ENCODE peak calls at places on chromosome 15, in nine cellular contexts. N is ascending aorta, H is AG09309, O is A549, A is A673, S is GM13977, Q is HFFc6, L is sigmoid colon, M is brain microvascular endothelial cell. I is an unnamed sample.
A peak's percentile ranks its signal among the peaks of the same experiment; 100 is the strongest.

GRCh38 chr15:64681424-64682024 is 93.9 kb downstream of the RBPMS2 start:
- DNase-seq in A (peak; percentile 81), O (peak; percentile 98), L (no peak), S (peak; percentile 62), H (no peak), M (peak; percentile 57), Q (peak; percentile 75), N (no peak), I (peak; percentile 41)

GRCh38 chr15:70083946-70084345 is 13.8 kb downstream of the TLE3 start:
- DNase-seq in O (no peak), H (no peak), M (no peak), A (no peak), Q (no peak), N (no peak), L (no peak), S (peak; percentile 62), I (no peak)

GRCh38 chr15:60557157-60557556 is 78.2 kb upstream of the ICE2 start:
- DNase-seq in O (no peak), S (peak; percentile 38), A (no peak), Q (no peak), L (no peak), M (no peak), N (no peak), H (no peak), I (no peak)

GRCh38 chr15:55494927-55495326 is 13.1 kb downstream of the DNAAF4 start:
- DNase-seq in L (no peak), S (no peak), O (no peak), N (no peak), M (no peak), H (no peak), Q (no peak), A (no peak), I (no peak)

GRCh38 chr15:70762469-70763119 is 764 bp downstream of the UACA start:
- DNase-seq in L (peak; percentile 74), O (peak; percentile 53), N (no peak), H (no peak), S (peak; percentile 26), Q (peak; percentile 66), A (peak; percentile 39), M (peak; percentile 61), I (no peak)

GRCh38 chr15:67124911-67125588 is 59.6 kb downstream of the SMAD3 start:
- DNase-seq in M (no peak), A (no peak), O (peak; percentile 88), S (no peak), L (no peak), Q (no peak), N (no peak), H (no peak), I (no peak)

GRCh38 chr15:58608129-58608590 is 141.3 kb downstream of the ADAM10 start:
- DNase-seq in L (no peak), S (no peak), N (no peak), Q (peak; percentile 59), H (peak; percentile 57), A (no peak), M (peak; percentile 40), O (no peak), I (no peak)

GRCh38 chr15:70321106-70321809 is 223.5 kb upstream of the TLE3 start:
- DNase-seq in A (no peak), H (no peak), L (no peak), N (no peak), O (no peak), Q (no peak), S (no peak), M (no peak), I (no peak)

GRCh38 chr15:31476411-31476810 is 149.8 kb downstream of the KLF13 start:
- DNase-seq in A (no peak), N (no peak), M (no peak), L (peak; percentile 24), S (no peak), O (no peak), H (no peak), Q (no peak), I (no peak)

GRCh38 chr15:48190932-48191573 is 412 bp upstream of the CTXN2 start:
- DNase-seq in S (peak; percentile 25), M (peak; percentile 69), Q (peak; percentile 35), N (no peak), A (peak; percentile 85), L (no peak), H (no peak), O (no peak), I (peak; percentile 65)

GRCh38 chr15:93072440-93073394 is 16.3 kb downstream of the RGMA start:
- DNase-seq in O (peak; percentile 67), L (peak; percentile 94), M (peak; percentile 25), S (no peak), A (peak; percentile 78), H (no peak), N (no peak), Q (peak; percentile 15), I (peak; percentile 35)

GRCh38 chr15:92906563-92907081 is 6.5 kb downstream of the CHD2 start:
- DNase-seq in L (no peak), N (no peak), A (no peak), H (no peak), O (no peak), Q (peak; percentile 47), M (peak; percentile 45), S (peak; percentile 38), I (no peak)

GRCh38 chr15:92521624-92522008 is 127.9 kb downstream of the ST8SIA2 start:
- DNase-seq in S (peak; percentile 62), A (peak; percentile 83), H (peak; percentile 70), N (no peak), Q (peak; percentile 71), O (peak; percentile 81), M (peak; percentile 83), L (peak; percentile 89), I (peak; percentile 79)

GRCh38 chr15:68599153-68599545 is 20.4 kb downstream of the CORO2B start:
- DNase-seq in M (no peak), A (no peak), S (no peak), H (no peak), L (no peak), N (no peak), O (no peak), Q (no peak), I (no peak)

GRCh38 chr15:26051771-26052685 is 188.9 kb upstream of the ATP10A start:
- DNase-seq in H (no peak), N (peak; percentile 23), M (no peak), L (peak; percentile 82), Q (peak; percentile 46), A (peak; percentile 22), S (no peak), O (no peak), I (no peak)

GRCh38 chr15:96115642-96116041 is 214.9 kb upstream of the NR2F2 start:
- DNase-seq in H (peak; percentile 43), Q (peak; percentile 73), S (no peak), L (no peak), A (no peak), N (no peak), O (no peak), M (peak; percentile 84), I (peak; percentile 53)

GRCh38 chr15:99436472-99437314 is 129.1 kb upstream of the MEF2A start:
- DNase-seq in Q (no peak), H (no peak), A (no peak), O (no peak), S (no peak), L (peak; percentile 54), M (no peak), N (no peak), I (no peak)

GRCh38 chr15:57079907-57080750 is 161.7 kb downstream of the TCF12 start:
- DNase-seq in N (no peak), S (no peak), A (peak; percentile 44), M (no peak), Q (no peak), H (no peak), L (no peak), O (no peak), I (no peak)

GRCh38 chr15:52100807-52101206 is 11.8 kb downstream of the BCL2L10 start:
- DNase-seq in A (peak; percentile 86), Q (peak; percentile 89), O (no peak), H (peak; percentile 69), S (no peak), N (peak; percentile 60), M (peak; percentile 97), L (peak; percentile 93), I (peak; percentile 74)

GRCh38 chr15:89243691-89244511 is at the start of gene FANCI:
- DNase-seq in A (peak; percentile 98), L (peak; percentile 96), O (peak; percentile 96), H (peak; percentile 68), S (peak; percentile 93), N (peak; percentile 83), M (peak; percentile 93), Q (peak; percentile 91), I (peak; percentile 78)
- TF ChIP-seq CTCF in A (peak; percentile 77), L (peak; percentile 24), O (peak; percentile 86), H (peak; percentile 63), S (peak; percentile 70), N (peak; percentile 66), M (peak; percentile 63), Q (peak; percentile 80), I (peak; percentile 53)

GRCh38 chr15:77786181-77786890 is 153.6 kb upstream of the LINGO1 start:
- DNase-seq in O (no peak), A (no peak), Q (no peak), S (no peak), M (no peak), N (no peak), L (no peak), H (no peak), I (no peak)

GRCh38 chr15:77786956-77787355 is 154.2 kb upstream of the LINGO1 start:
- DNase-seq in O (no peak), A (no peak), H (no peak), L (no peak), S (no peak), Q (no peak), M (no peak), N (no peak), I (no peak)

GRCh38 chr15:77783636-77784035 is 150.9 kb upstream of the LINGO1 start:
- DNase-seq in H (no peak), L (no peak), Q (no peak), A (no peak), M (no peak), N (no peak), S (no peak), O (no peak), I (no peak)

GRCh38 chr15:77782691-77783090 is 150.0 kb upstream of the LINGO1 start:
- DNase-seq in S (no peak), H (no peak), M (no peak), N (no peak), Q (no peak), L (no peak), A (peak; percentile 43), O (no peak), I (no peak)

GRCh38 chr15:77784361-77785292 is 151.9 kb upstream of the LINGO1 start:
- DNase-seq in S (peak; percentile 59), M (peak; percentile 4), A (peak; percentile 60), O (peak; percentile 84), H (no peak), N (no peak), L (no peak), Q (peak; percentile 2), I (no peak)
- TF ChIP-seq CTCF in S (peak; percentile 55), M (peak; percentile 63), A (peak; percentile 68), O (peak; percentile 63), H (peak; percentile 36), N (peak; percentile 19), L (no peak), Q (peak; percentile 71), I (peak; percentile 31)

GRCh38 chr15:84748274-84749110 is at the start of gene ZNF592:
- DNase-seq in L (peak; percentile 93), M (peak; percentile 34), O (peak; percentile 60), S (peak; percentile 86), A (peak; percentile 77), N (peak; percentile 24), H (no peak), Q (peak; percentile 58), I (no peak)
- TF ChIP-seq CTCF in L (no peak), M (peak; percentile 31), O (peak; percentile 63), S (peak; percentile 26), A (no peak), N (no peak), H (peak; percentile 12), Q (no peak), I (no peak)

GRCh38 chr15:81296218-81296617 is 27.7 kb downstream of the STARD5 start:
- DNase-seq in O (no peak), A (no peak), M (no peak), Q (no peak), S (no peak), L (no peak), N (no peak), H (no peak), I (no peak)
- TF ChIP-seq CTCF in O (no peak), A (no peak), M (no peak), Q (no peak), S (no peak), L (no peak), N (no peak), H (no peak), I (no peak)